ENCODE peak calls at places on chromosomes 12 and 14, in four cellular contexts. One of them, this sample, is unnamed.

GRCh38 chr12:1391722-1392121 is 202.7 kb downstream of the FBXL14 start:
- DNase-seq in NCI-H1436 treated with DMSO at 0.1 percent for 48 hours: no peak
- DNase-seq in activated CD4-positive, alpha-beta T cell treated with anti-CD3 and anti-CD28 coated beads for 24 hours: no peak
- DNase-seq in ascending aorta: no peak
- DNase-seq in this sample: no peak

GRCh38 chr14:73721101-73721821 is 7.1 kb upstream of the PNMA1 start:
- DNase-seq in NCI-H1436 treated with DMSO at 0.1 percent for 48 hours: no peak
- DNase-seq in activated CD4-positive, alpha-beta T cell treated with anti-CD3 and anti-CD28 coated beads for 24 hours: no peak
- DNase-seq in ascending aorta: no peak
- DNase-seq in this sample: no peak

GRCh38 chr14:68518180-68518579 is 274.7 kb downstream of the ZFP36L1 start:
- DNase-seq in NCI-H1436 treated with DMSO at 0.1 percent for 48 hours: no peak
- DNase-seq in activated CD4-positive, alpha-beta T cell treated with anti-CD3 and anti-CD28 coated beads for 24 hours: no peak
- DNase-seq in ascending aorta: no peak
- DNase-seq in this sample: no peak

GRCh38 chr12:124006582-124007170 is 33.7 kb downstream of the ZNF664 start:
- DNase-seq in NCI-H1436 treated with DMSO at 0.1 percent for 48 hours: no peak
- DNase-seq in activated CD4-positive, alpha-beta T cell treated with anti-CD3 and anti-CD28 coated beads for 24 hours: no peak
- DNase-seq in ascending aorta: no peak
- DNase-seq in this sample: no peak

GRCh38 chr12:116677202-116677651 is 60.6 kb downstream of the SPRING1 start:
- DNase-seq in NCI-H1436 treated with DMSO at 0.1 percent for 48 hours: no peak
- DNase-seq in activated CD4-positive, alpha-beta T cell treated with anti-CD3 and anti-CD28 coated beads for 24 hours: no peak
- DNase-seq in ascending aorta: no peak
- DNase-seq in this sample: no peak

GRCh38 chr14:92677087-92677668 is 71.2 kb downstream of the LGMN start:
- DNase-seq in NCI-H1436 treated with DMSO at 0.1 percent for 48 hours: no peak
- DNase-seq in activated CD4-positive, alpha-beta T cell treated with anti-CD3 and anti-CD28 coated beads for 24 hours: peak; percentile 52
- DNase-seq in ascending aorta: no peak
- DNase-seq in this sample: no peak

GRCh38 chr12:127083028-127083949 is 1183.7 kb upstream of the TMEM132C start:
- DNase-seq in NCI-H1436 treated with DMSO at 0.1 percent for 48 hours: peak; percentile 71
- DNase-seq in activated CD4-positive, alpha-beta T cell treated with anti-CD3 and anti-CD28 coated beads for 24 hours: no peak
- DNase-seq in ascending aorta: no peak
- DNase-seq in this sample: peak; percentile 59

GRCh38 chr14:51424569-51425251 is 184.7 kb downstream of the TMX1 start:
- DNase-seq in NCI-H1436 treated with DMSO at 0.1 percent for 48 hours: no peak
- DNase-seq in activated CD4-positive, alpha-beta T cell treated with anti-CD3 and anti-CD28 coated beads for 24 hours: no peak
- DNase-seq in ascending aorta: no peak
- DNase-seq in this sample: no peak

GRCh38 chr14:101965145-101965531 is 765 bp downstream of the DYNC1H1 start:
- DNase-seq in NCI-H1436 treated with DMSO at 0.1 percent for 48 hours: no peak
- DNase-seq in activated CD4-positive, alpha-beta T cell treated with anti-CD3 and anti-CD28 coated beads for 24 hours: no peak
- DNase-seq in ascending aorta: no peak
- DNase-seq in this sample: peak; percentile 23

GRCh38 chr14:64196668-64197411 is 97.3 kb downstream of the ESR2 start:
- DNase-seq in NCI-H1436 treated with DMSO at 0.1 percent for 48 hours: no peak
- DNase-seq in activated CD4-positive, alpha-beta T cell treated with anti-CD3 and anti-CD28 coated beads for 24 hours: no peak
- DNase-seq in ascending aorta: no peak
- DNase-seq in this sample: no peak

GRCh38 chr12:25054783-25055144 is 105.9 kb upstream of the BCAT1 start:
- DNase-seq in NCI-H1436 treated with DMSO at 0.1 percent for 48 hours: no peak
- DNase-seq in activated CD4-positive, alpha-beta T cell treated with anti-CD3 and anti-CD28 coated beads for 24 hours: peak; percentile 22
- DNase-seq in ascending aorta: no peak
- DNase-seq in this sample: peak; percentile 18

GRCh38 chr12:124259168-124260066 is 35.5 kb upstream of the RFLNA start:
- DNase-seq in NCI-H1436 treated with DMSO at 0.1 percent for 48 hours: no peak
- DNase-seq in activated CD4-positive, alpha-beta T cell treated with anti-CD3 and anti-CD28 coated beads for 24 hours: no peak
- DNase-seq in ascending aorta: no peak
- DNase-seq in this sample: no peak

GRCh38 chr12:130589391-130590317 is 126.4 kb downstream of the RIMBP2 start:
- DNase-seq in NCI-H1436 treated with DMSO at 0.1 percent for 48 hours: no peak
- DNase-seq in activated CD4-positive, alpha-beta T cell treated with anti-CD3 and anti-CD28 coated beads for 24 hours: no peak
- DNase-seq in ascending aorta: no peak
- DNase-seq in this sample: no peak

GRCh38 chr14:95521001-95521400 is 4.6 kb upstream of the SYNE3 start:
- DNase-seq in NCI-H1436 treated with DMSO at 0.1 percent for 48 hours: no peak
- DNase-seq in activated CD4-positive, alpha-beta T cell treated with anti-CD3 and anti-CD28 coated beads for 24 hours: no peak
- DNase-seq in ascending aorta: no peak
- DNase-seq in this sample: no peak

GRCh38 chr14:32560213-32560857 is 231.2 kb downstream of the AKAP6 start:
- DNase-seq in NCI-H1436 treated with DMSO at 0.1 percent for 48 hours: no peak
- DNase-seq in activated CD4-positive, alpha-beta T cell treated with anti-CD3 and anti-CD28 coated beads for 24 hours: peak; percentile 4
- DNase-seq in ascending aorta: no peak
- DNase-seq in this sample: peak; percentile 73

GRCh38 chr14:103716899-103717411 is 1.3 kb downstream of the ZFYVE21 start:
- DNase-seq in NCI-H1436 treated with DMSO at 0.1 percent for 48 hours: no peak
- DNase-seq in activated CD4-positive, alpha-beta T cell treated with anti-CD3 and anti-CD28 coated beads for 24 hours: no peak
- DNase-seq in ascending aorta: no peak
- DNase-seq in this sample: no peak

GRCh38 chr12:53463802-53464375 is 12.0 kb downstream of the PCBP2 start:
- DNase-seq in NCI-H1436 treated with DMSO at 0.1 percent for 48 hours: no peak
- DNase-seq in activated CD4-positive, alpha-beta T cell treated with anti-CD3 and anti-CD28 coated beads for 24 hours: no peak
- DNase-seq in ascending aorta: no peak
- DNase-seq in this sample: no peak

GRCh38 chr14:95508377-95508776 is 8.1 kb downstream of the SYNE3 start:
- DNase-seq in NCI-H1436 treated with DMSO at 0.1 percent for 48 hours: no peak
- DNase-seq in activated CD4-positive, alpha-beta T cell treated with anti-CD3 and anti-CD28 coated beads for 24 hours: no peak
- DNase-seq in ascending aorta: no peak
- DNase-seq in this sample: no peak

GRCh38 chr12:81146228-81147225 is 68.6 kb downstream of the ACSS3 start:
- DNase-seq in NCI-H1436 treated with DMSO at 0.1 percent for 48 hours: no peak
- DNase-seq in activated CD4-positive, alpha-beta T cell treated with anti-CD3 and anti-CD28 coated beads for 24 hours: no peak
- DNase-seq in ascending aorta: no peak
- DNase-seq in this sample: no peak

GRCh38 chr12:121809712-121810116 is 5.9 kb downstream of the SETD1B start:
- DNase-seq in NCI-H1436 treated with DMSO at 0.1 percent for 48 hours: no peak
- DNase-seq in activated CD4-positive, alpha-beta T cell treated with anti-CD3 and anti-CD28 coated beads for 24 hours: no peak
- DNase-seq in ascending aorta: no peak
- DNase-seq in this sample: no peak

GRCh38 chr12:45757172-45757571 is 27.7 kb downstream of the ARID2 start:
- DNase-seq in NCI-H1436 treated with DMSO at 0.1 percent for 48 hours: no peak
- DNase-seq in activated CD4-positive, alpha-beta T cell treated with anti-CD3 and anti-CD28 coated beads for 24 hours: no peak
- DNase-seq in ascending aorta: no peak
- DNase-seq in this sample: no peak

GRCh38 chr12:104673294-104674062 is 216.7 kb downstream of the CHST11 start:
- DNase-seq in NCI-H1436 treated with DMSO at 0.1 percent for 48 hours: no peak
- DNase-seq in activated CD4-positive, alpha-beta T cell treated with anti-CD3 and anti-CD28 coated beads for 24 hours: no peak
- DNase-seq in ascending aorta: no peak
- DNase-seq in this sample: no peak

GRCh38 chr12:65470261-65470660 is 191.8 kb downstream of the MSRB3 start:
- DNase-seq in NCI-H1436 treated with DMSO at 0.1 percent for 48 hours: no peak
- DNase-seq in activated CD4-positive, alpha-beta T cell treated with anti-CD3 and anti-CD28 coated beads for 24 hours: no peak
- DNase-seq in ascending aorta: no peak
- DNase-seq in this sample: no peak

GRCh38 chr14:33332497-33332896 is 393.8 kb downstream of the NPAS3 start:
- DNase-seq in NCI-H1436 treated with DMSO at 0.1 percent for 48 hours: no peak
- DNase-seq in activated CD4-positive, alpha-beta T cell treated with anti-CD3 and anti-CD28 coated beads for 24 hours: no peak
- DNase-seq in ascending aorta: no peak
- DNase-seq in this sample: no peak

GRCh38 chr14:64698899-64699298 is 5.3 kb upstream of the PLEKHG3 start:
- DNase-seq in NCI-H1436 treated with DMSO at 0.1 percent for 48 hours: no peak
- DNase-seq in activated CD4-positive, alpha-beta T cell treated with anti-CD3 and anti-CD28 coated beads for 24 hours: no peak
- DNase-seq in ascending aorta: no peak
- DNase-seq in this sample: no peak

GRCh38 chr12:127628655-127629054 is 638.3 kb upstream of the TMEM132C start:
- DNase-seq in NCI-H1436 treated with DMSO at 0.1 percent for 48 hours: no peak
- DNase-seq in activated CD4-positive, alpha-beta T cell treated with anti-CD3 and anti-CD28 coated beads for 24 hours: no peak
- DNase-seq in ascending aorta: no peak
- DNase-seq in this sample: no peak

GRCh38 chr14:38930022-38930421 is 173.0 kb downstream of the SEC23A start:
- DNase-seq in NCI-H1436 treated with DMSO at 0.1 percent for 48 hours: no peak
- DNase-seq in activated CD4-positive, alpha-beta T cell treated with anti-CD3 and anti-CD28 coated beads for 24 hours: no peak
- DNase-seq in ascending aorta: no peak
- DNase-seq in this sample: no peak

GRCh38 chr14:51006781-51007211 is 62.5 kb upstream of the PYGL start:
- DNase-seq in NCI-H1436 treated with DMSO at 0.1 percent for 48 hours: no peak
- DNase-seq in activated CD4-positive, alpha-beta T cell treated with anti-CD3 and anti-CD28 coated beads for 24 hours: no peak
- DNase-seq in ascending aorta: no peak
- DNase-seq in this sample: peak; percentile 35

GRCh38 chr14:33184587-33184986 is 245.9 kb downstream of the NPAS3 start:
- DNase-seq in NCI-H1436 treated with DMSO at 0.1 percent for 48 hours: no peak
- DNase-seq in activated CD4-positive, alpha-beta T cell treated with anti-CD3 and anti-CD28 coated beads for 24 hours: no peak
- DNase-seq in ascending aorta: no peak
- DNase-seq in this sample: no peak

GRCh38 chr12:19967486-19967885 is 400.9 kb upstream of the PDE3A start:
- DNase-seq in NCI-H1436 treated with DMSO at 0.1 percent for 48 hours: peak; percentile 85
- DNase-seq in activated CD4-positive, alpha-beta T cell treated with anti-CD3 and anti-CD28 coated beads for 24 hours: no peak
- DNase-seq in ascending aorta: no peak
- DNase-seq in this sample: peak; percentile 89

GRCh38 chr12:95633049-95633545 is 81.8 kb upstream of the USP44 start:
- DNase-seq in NCI-H1436 treated with DMSO at 0.1 percent for 48 hours: no peak
- DNase-seq in activated CD4-positive, alpha-beta T cell treated with anti-CD3 and anti-CD28 coated beads for 24 hours: no peak
- DNase-seq in ascending aorta: peak; percentile 66
- DNase-seq in this sample: no peak

GRCh38 chr12:12015073-12015685 is 55.6 kb upstream of the BCL2L14 start:
- DNase-seq in NCI-H1436 treated with DMSO at 0.1 percent for 48 hours: no peak
- DNase-seq in activated CD4-positive, alpha-beta T cell treated with anti-CD3 and anti-CD28 coated beads for 24 hours: no peak
- DNase-seq in ascending aorta: no peak
- DNase-seq in this sample: no peak

GRCh38 chr14:24274101-24274543 is 2.7 kb upstream of the RABGGTA start:
- DNase-seq in NCI-H1436 treated with DMSO at 0.1 percent for 48 hours: no peak
- DNase-seq in activated CD4-positive, alpha-beta T cell treated with anti-CD3 and anti-CD28 coated beads for 24 hours: peak; percentile 26
- DNase-seq in ascending aorta: no peak
- DNase-seq in this sample: no peak

GRCh38 chr12:59839514-59839913 is 243.7 kb downstream of the SLC16A7 start:
- DNase-seq in NCI-H1436 treated with DMSO at 0.1 percent for 48 hours: no peak
- DNase-seq in activated CD4-positive, alpha-beta T cell treated with anti-CD3 and anti-CD28 coated beads for 24 hours: no peak
- DNase-seq in ascending aorta: no peak
- DNase-seq in this sample: no peak

GRCh38 chr14:49364752-49365117 is 221.4 kb downstream of the RPS29 start:
- DNase-seq in NCI-H1436 treated with DMSO at 0.1 percent for 48 hours: no peak
- DNase-seq in activated CD4-positive, alpha-beta T cell treated with anti-CD3 and anti-CD28 coated beads for 24 hours: no peak
- DNase-seq in ascending aorta: no peak
- DNase-seq in this sample: no peak

GRCh38 chr12:70645494-70646317 is 8.5 kb upstream of the PTPRB start:
- DNase-seq in NCI-H1436 treated with DMSO at 0.1 percent for 48 hours: no peak
- DNase-seq in activated CD4-positive, alpha-beta T cell treated with anti-CD3 and anti-CD28 coated beads for 24 hours: no peak
- DNase-seq in ascending aorta: no peak
- DNase-seq in this sample: peak; percentile 87